ENCODE peak calls at places on chromosomes 4 and X, in six cellular contexts. W is GM12878, C is K562, V is GM12891, R is HepG2, G is H1. U is an unnamed sample.

GRCh38 chrX:136143714-136144113 is 3.6 kb upstream of the FHL1 start:
- DNase-seq in W (no peak), C (no peak), V (no peak), R (no peak), G (no peak), U (no peak)

GRCh38 chr4:39812500-39812899 is 114.6 kb downstream of the UBE2K start:
- DNase-seq in W (no peak), C (no peak), V (no peak), R (no peak), G (no peak), U (no peak)

GRCh38 chrX:47585273-47585672 is 3.0 kb downstream of the TIMP1 start:
- DNase-seq in W (no peak), C (no peak), V (no peak), R (no peak), G (no peak), U (no peak)

GRCh38 chr4:110602061-110602460 is 20.8 kb downstream of the PITX2 start:
- DNase-seq in W (no peak), C (no peak), V (no peak), R (no peak), G (no peak), U (no peak)

GRCh38 chrX:132737743-132738142 is 220.7 kb downstream of the HS6ST2 start:
- DNase-seq in W (no peak), C (no peak), V (no peak), R (no peak), G (no peak), U (no peak)

GRCh38 chrX:155864655-155865054 is 16.5 kb upstream of the VAMP7 start:
- DNase-seq in W (no peak), C (no peak), V (no peak), R (peak; percentile 6), G (no peak), U (no peak)

GRCh38 chr4:78242071-78242470 is 184.9 kb downstream of the FRAS1 start:
- DNase-seq in W (no peak), C (no peak), V (no peak), R (no peak), G (no peak), U (no peak)

GRCh38 chr4:141058739-141059507 is 74.3 kb downstream of the RNF150 start:
- DNase-seq in W (no peak), C (no peak), V (no peak), R (no peak), G (no peak), U (no peak)

GRCh38 chrX:68683580-68683979 is 36.1 kb downstream of the STARD8 start:
- DNase-seq in W (no peak), C (no peak), V (no peak), R (no peak), G (no peak), U (no peak)

GRCh38 chrX:85244411-85245210 is 820 bp downstream of the ZNF711 start:
- DNase-seq in W (no peak), C (peak; percentile 4), V (no peak), R (no peak), G (peak; percentile 43), U (no peak)

GRCh38 chr4:165965503-165965902 is 92.5 kb downstream of the TLL1 start:
- DNase-seq in W (no peak), C (no peak), V (no peak), R (peak; percentile 1), G (no peak), U (no peak)

GRCh38 chrX:40173662-40174593 is 76.2 kb upstream of the BCOR start:
- DNase-seq in W (no peak), C (no peak), V (no peak), R (peak; percentile 76), G (peak; percentile 50), U (no peak)

GRCh38 chrX:44428989-44429627 is 85.6 kb upstream of the EFHC2 start:
- DNase-seq in W (no peak), C (no peak), V (no peak), R (peak; percentile 74), G (no peak), U (no peak)

GRCh38 chr4:176002007-176002623 is 63.5 kb upstream of the WDR17 start:
- DNase-seq in W (no peak), C (no peak), V (peak; percentile 44), R (no peak), G (peak; percentile 78), U (peak; percentile 27)

GRCh38 chr4:100836929-100837328 is 319.1 kb upstream of the EMCN start:
- DNase-seq in W (no peak), C (no peak), V (no peak), R (no peak), G (no peak), U (no peak)
- TF ChIP-seq TAF1 in W (no peak), C (no peak), V (no peak), R (no peak), G (no peak), U (no peak)

DNA sequence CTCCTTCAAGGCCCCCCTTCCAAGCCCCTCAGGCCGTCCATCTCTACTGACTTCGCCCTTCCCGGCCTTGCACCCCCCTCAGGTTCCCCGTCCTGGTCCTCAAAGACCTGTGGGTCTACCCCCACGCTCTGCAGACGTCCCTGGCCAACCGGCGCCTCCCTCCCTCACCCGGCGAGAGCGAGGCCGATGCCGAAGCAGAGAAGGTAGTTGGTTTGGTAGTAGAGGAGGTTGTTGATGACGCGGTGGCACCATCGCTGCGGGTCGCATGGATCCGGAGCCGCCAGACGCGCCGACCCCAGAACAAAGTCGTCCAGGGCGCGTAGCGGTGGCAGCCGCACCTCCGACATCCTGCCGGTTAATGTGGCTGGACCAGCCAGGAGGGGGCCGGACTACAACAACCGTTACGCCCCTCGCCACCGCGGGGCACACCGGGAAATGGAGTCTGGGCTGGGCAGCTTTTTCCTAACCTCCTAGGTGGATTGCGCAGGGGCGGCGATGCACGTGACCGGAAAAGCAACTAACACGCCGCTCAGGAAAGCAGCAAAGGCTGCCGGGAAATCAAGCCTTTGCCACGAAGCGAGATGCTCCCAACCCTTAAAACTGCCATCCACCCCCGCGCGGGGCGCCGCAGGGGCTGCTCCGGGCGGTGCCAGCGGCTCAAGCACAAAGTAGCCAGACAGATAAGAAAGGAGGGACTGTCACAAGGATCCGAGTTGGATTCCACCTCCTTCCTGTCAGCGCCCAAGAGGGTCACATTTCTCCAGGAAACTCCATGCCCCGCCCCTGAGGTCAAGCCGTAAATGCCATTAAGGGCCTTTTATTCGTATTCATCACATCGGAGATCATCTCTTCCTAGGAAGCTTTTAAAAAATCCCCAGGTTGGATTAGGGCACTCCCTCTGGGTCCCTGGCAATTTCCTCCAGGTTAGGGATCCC is at the start of gene PRAF2:
- DNase-seq in W (peak; percentile 42), C (no peak), V (peak; percentile 90), R (no peak), G (peak; percentile 85), U (peak; percentile 87)
- TF ChIP-seq POLR2A in W (peak; percentile 82), C (no peak), V (peak; percentile 36), R (no peak), G (peak; percentile 58), U (peak; percentile 23)

GRCh38 chr4:112284166-112284565 is 1.5 kb downstream of the TIFA start:
- DNase-seq in W (no peak), C (peak; percentile 15), V (no peak), R (no peak), G (no peak), U (no peak)

GRCh38 chr4:112288455-112288854 is 2.8 kb upstream of the TIFA start:
- DNase-seq in W (no peak), C (no peak), V (no peak), R (no peak), G (no peak), U (no peak)

GRCh38 chr4:112287258-112287873 is 1.7 kb upstream of the TIFA start:
- DNase-seq in W (no peak), C (no peak), V (no peak), R (no peak), G (no peak), U (no peak)

GRCh38 chr4:112282860-112283667 is 2.6 kb downstream of the TIFA start:
- DNase-seq in W (no peak), C (no peak), V (no peak), R (peak; percentile 73), G (no peak), U (no peak)

GRCh38 chr4:112284662-112285411 is 867 bp downstream of the TIFA start:
- DNase-seq in W (no peak), C (peak; percentile 26), V (no peak), R (no peak), G (no peak), U (no peak)
- TF ChIP-seq TAF1 in W (peak; percentile 5), C (no peak), V (no peak), R (no peak), G (no peak), U (peak; percentile 17)

GRCh38 chr4:37685726-37686372 is 327 bp downstream of the RELL1 start:
- DNase-seq in W (no peak), C (peak; percentile 54), V (no peak), R (no peak), G (no peak), U (peak; percentile 24)
- TF ChIP-seq POLR2A in W (peak; percentile 92), C (peak; percentile 67), V (peak; percentile 56), R (peak; percentile 93), G (peak; percentile 84), U (peak; percentile 87)

DNA sequence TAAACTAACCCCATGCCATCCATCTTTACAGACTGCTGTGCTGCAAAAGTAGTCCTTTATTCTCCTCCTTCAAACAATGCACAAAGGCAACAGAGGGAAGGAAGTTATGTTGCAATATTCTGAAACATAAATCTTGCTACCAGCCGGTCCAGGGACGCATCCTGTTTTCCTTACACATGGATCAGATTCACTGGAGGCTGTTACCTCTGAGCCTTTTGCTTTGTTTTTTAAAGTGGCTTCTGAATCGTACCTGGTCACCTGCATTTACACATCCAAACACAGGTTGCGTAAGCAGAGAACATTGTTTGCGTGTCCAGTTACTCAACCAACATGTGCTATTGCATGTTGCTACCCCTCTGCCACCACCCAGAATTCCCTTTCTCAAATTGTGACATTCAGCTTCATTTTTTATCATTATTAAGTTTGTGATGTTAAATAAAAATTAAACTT is 8.8 kb downstream of the PPARGC1A start:
- DNase-seq in W (no peak), C (no peak), V (no peak), R (peak; percentile 95), G (no peak), U (no peak)
- TF ChIP-seq TAF1 in W (no peak), C (no peak), V (no peak), R (no peak), G (no peak), U (no peak)

GRCh38 chr4:152605031-152605430 is 69.1 kb upstream of the FBXW7 start:
- DNase-seq in W (no peak), C (no peak), V (no peak), R (no peak), G (no peak), U (no peak)

GRCh38 chr4:152613841-152614240 is 66.0 kb downstream of the TMEM154 start:
- DNase-seq in W (no peak), C (no peak), V (no peak), R (no peak), G (no peak), U (no peak)

GRCh38 chr4:152606800-152607577 is 71.1 kb upstream of the FBXW7 start:
- DNase-seq in W (no peak), C (no peak), V (no peak), R (no peak), G (peak; percentile 43), U (no peak)

GRCh38 chr4:152605641-152606304 is 69.9 kb upstream of the FBXW7 start:
- DNase-seq in W (no peak), C (no peak), V (no peak), R (no peak), G (no peak), U (no peak)

DNA sequence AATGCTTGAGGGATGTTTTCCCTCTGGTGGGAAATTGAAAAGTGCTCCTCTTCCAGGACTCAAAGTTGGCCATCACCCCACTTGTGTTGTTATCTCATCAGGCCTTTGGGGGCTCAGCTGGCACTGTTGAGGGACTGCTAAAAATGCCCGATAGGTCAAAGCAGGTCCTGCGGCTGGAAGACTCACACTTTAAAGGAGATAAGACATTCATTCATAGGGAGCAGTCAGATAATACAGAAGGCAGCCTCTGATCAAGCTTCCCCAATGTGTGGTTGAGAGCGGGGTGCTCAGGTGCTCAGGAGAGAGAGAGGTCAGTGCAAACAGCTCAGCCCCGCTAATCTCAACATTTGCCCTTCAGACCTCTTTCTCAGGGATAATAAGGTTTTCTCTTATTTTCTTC is 70.3 kb downstream of the TMEM154 start:
- DNase-seq in W (no peak), C (no peak), V (no peak), R (no peak), G (no peak), U (no peak)
- TF ChIP-seq POLR2A in W (no peak), C (no peak), V (no peak), R (no peak), G (no peak), U (no peak)